ENCODE peak calls at places on chromosome 20, in five cellular contexts. One of them, this sample, is unnamed.

GRCh38 chr20:63172726-63173125 is 43.2 kb downstream of the YTHDF1 start:
- DNase-seq in omental fat pad: no peak
- DNase-seq in dorsolateral prefrontal cortex: no peak
- DNase-seq in epithelial cell of esophagus: no peak
- DNase-seq in progenitor cell of endocrine pancreas: no peak
- DNase-seq in this sample: no peak

GRCh38 chr20:62734881-62735280 is 26.2 kb downstream of the NTSR1 start:
- DNase-seq in omental fat pad: no peak
- DNase-seq in dorsolateral prefrontal cortex: no peak
- DNase-seq in epithelial cell of esophagus: no peak
- DNase-seq in progenitor cell of endocrine pancreas: no peak
- DNase-seq in this sample: no peak

GRCh38 chr20:20084296-20084752 is 32.0 kb downstream of the CFAP61 start:
- DNase-seq in omental fat pad: no peak
- DNase-seq in dorsolateral prefrontal cortex: no peak
- DNase-seq in epithelial cell of esophagus: no peak
- DNase-seq in progenitor cell of endocrine pancreas: no peak
- DNase-seq in this sample: no peak

GRCh38 chr20:37711001-37711400 is 17.2 kb downstream of the CTNNBL1 start:
- DNase-seq in omental fat pad: no peak
- DNase-seq in dorsolateral prefrontal cortex: no peak
- DNase-seq in epithelial cell of esophagus: peak; percentile 69
- DNase-seq in progenitor cell of endocrine pancreas: no peak
- DNase-seq in this sample: no peak

GRCh38 chr20:20362774-20363435 is 5.0 kb upstream of the INSM1 start:
- DNase-seq in omental fat pad: no peak
- DNase-seq in dorsolateral prefrontal cortex: peak; percentile 43
- DNase-seq in epithelial cell of esophagus: no peak
- DNase-seq in progenitor cell of endocrine pancreas: peak; percentile 22
- DNase-seq in this sample: no peak

GRCh38 chr20:60586417-60587105 is 628.3 kb downstream of the CDH26 start:
- DNase-seq in omental fat pad: no peak
- DNase-seq in dorsolateral prefrontal cortex: no peak
- DNase-seq in epithelial cell of esophagus: no peak
- DNase-seq in progenitor cell of endocrine pancreas: no peak
- DNase-seq in this sample: no peak

GRCh38 chr20:61117725-61118124 is 134.3 kb upstream of the CDH4 start:
- DNase-seq in omental fat pad: no peak
- DNase-seq in dorsolateral prefrontal cortex: no peak
- DNase-seq in epithelial cell of esophagus: peak; percentile 13
- DNase-seq in progenitor cell of endocrine pancreas: no peak
- DNase-seq in this sample: no peak

GRCh38 chr20:5918856-5919633 is 31.3 kb downstream of the TRMT6 start:
- DNase-seq in omental fat pad: no peak
- DNase-seq in dorsolateral prefrontal cortex: no peak
- DNase-seq in epithelial cell of esophagus: peak; percentile 87
- DNase-seq in progenitor cell of endocrine pancreas: no peak
- DNase-seq in this sample: no peak

GRCh38 chr20:50050214-50050613 is 62.7 kb downstream of the UBE2V1 start:
- DNase-seq in omental fat pad: no peak
- DNase-seq in dorsolateral prefrontal cortex: no peak
- DNase-seq in epithelial cell of esophagus: no peak
- DNase-seq in progenitor cell of endocrine pancreas: no peak
- DNase-seq in this sample: no peak

GRCh38 chr20:29874476-29875202 is 1382.8 kb upstream of the DEFB115 start:
- DNase-seq in omental fat pad: no peak
- DNase-seq in dorsolateral prefrontal cortex: no peak
- DNase-seq in epithelial cell of esophagus: no peak
- DNase-seq in progenitor cell of endocrine pancreas: no peak
- DNase-seq in this sample: no peak

GRCh38 chr20:58661298-58662141 is 10.4 kb downstream of the STX16 start:
- DNase-seq in omental fat pad: no peak
- DNase-seq in dorsolateral prefrontal cortex: no peak
- DNase-seq in epithelial cell of esophagus: no peak
- DNase-seq in progenitor cell of endocrine pancreas: no peak
- DNase-seq in this sample: no peak

GRCh38 chr20:37327748-37328147 is 18.2 kb upstream of the SRC start:
- DNase-seq in omental fat pad: peak; percentile 56
- DNase-seq in dorsolateral prefrontal cortex: no peak
- DNase-seq in epithelial cell of esophagus: no peak
- DNase-seq in progenitor cell of endocrine pancreas: no peak
- DNase-seq in this sample: peak; percentile 96

GRCh38 chr20:57801581-57801980 is 91.8 kb upstream of the PMEPA1 start:
- DNase-seq in omental fat pad: no peak
- DNase-seq in dorsolateral prefrontal cortex: no peak
- DNase-seq in epithelial cell of esophagus: no peak
- DNase-seq in progenitor cell of endocrine pancreas: no peak
- DNase-seq in this sample: no peak

GRCh38 chr20:36311854-36312723 is 6.0 kb downstream of the DLGAP4 start:
- DNase-seq in omental fat pad: no peak
- DNase-seq in dorsolateral prefrontal cortex: peak; percentile 9
- DNase-seq in epithelial cell of esophagus: no peak
- DNase-seq in progenitor cell of endocrine pancreas: peak; percentile 5
- DNase-seq in this sample: peak; percentile 42

GRCh38 chr20:34538671-34539123 is 19.8 kb upstream of the MAP1LC3A start:
- DNase-seq in omental fat pad: no peak
- DNase-seq in dorsolateral prefrontal cortex: peak; percentile 62
- DNase-seq in epithelial cell of esophagus: peak; percentile 63
- DNase-seq in progenitor cell of endocrine pancreas: peak; percentile 52
- DNase-seq in this sample: no peak

GRCh38 chr20:661474-662288 is 8.7 kb upstream of the SRXN1 start:
- DNase-seq in omental fat pad: no peak
- DNase-seq in dorsolateral prefrontal cortex: no peak
- DNase-seq in epithelial cell of esophagus: peak; percentile 64
- DNase-seq in progenitor cell of endocrine pancreas: no peak
- DNase-seq in this sample: no peak

GRCh38 chr20:23918101-23918862 is 38.7 kb upstream of the CST5 start:
- DNase-seq in omental fat pad: no peak
- DNase-seq in dorsolateral prefrontal cortex: no peak
- DNase-seq in epithelial cell of esophagus: no peak
- DNase-seq in progenitor cell of endocrine pancreas: no peak
- DNase-seq in this sample: no peak

GRCh38 chr20:25288291-25289181 is 40.7 kb downstream of the PYGB start:
- DNase-seq in omental fat pad: no peak
- DNase-seq in dorsolateral prefrontal cortex: no peak
- DNase-seq in epithelial cell of esophagus: no peak
- DNase-seq in progenitor cell of endocrine pancreas: no peak
- DNase-seq in this sample: peak; percentile 7

GRCh38 chr20:12682613-12683012 is 326.2 kb upstream of the SPTLC3 start:
- DNase-seq in omental fat pad: no peak
- DNase-seq in dorsolateral prefrontal cortex: no peak
- DNase-seq in epithelial cell of esophagus: no peak
- DNase-seq in progenitor cell of endocrine pancreas: no peak
- DNase-seq in this sample: no peak

GRCh38 chr20:62437430-62437829 is 10.1 kb upstream of the RBBP8NL start:
- DNase-seq in omental fat pad: no peak
- DNase-seq in dorsolateral prefrontal cortex: no peak
- DNase-seq in epithelial cell of esophagus: no peak
- DNase-seq in progenitor cell of endocrine pancreas: no peak
- DNase-seq in this sample: no peak

GRCh38 chr20:25277941-25278521 is 30.1 kb downstream of the PYGB start:
- DNase-seq in omental fat pad: no peak
- DNase-seq in dorsolateral prefrontal cortex: peak; percentile 19
- DNase-seq in epithelial cell of esophagus: no peak
- DNase-seq in progenitor cell of endocrine pancreas: no peak
- DNase-seq in this sample: peak; percentile 60

GRCh38 chr20:44021186-44021585 is 106.5 kb downstream of the TOX2 start:
- DNase-seq in omental fat pad: no peak
- DNase-seq in dorsolateral prefrontal cortex: no peak
- DNase-seq in epithelial cell of esophagus: no peak
- DNase-seq in progenitor cell of endocrine pancreas: no peak
- DNase-seq in this sample: no peak

GRCh38 chr20:13771853-13772453 is 12.8 kb downstream of the ESF1 start:
- DNase-seq in omental fat pad: no peak
- DNase-seq in dorsolateral prefrontal cortex: no peak
- DNase-seq in epithelial cell of esophagus: peak; percentile 25
- DNase-seq in progenitor cell of endocrine pancreas: no peak
- DNase-seq in this sample: no peak

GRCh38 chr20:11810316-11811130 is 107.2 kb upstream of the BTBD3 start:
- DNase-seq in omental fat pad: no peak
- DNase-seq in dorsolateral prefrontal cortex: no peak
- DNase-seq in epithelial cell of esophagus: peak; percentile 66
- DNase-seq in progenitor cell of endocrine pancreas: no peak
- DNase-seq in this sample: no peak

GRCh38 chr20:142290-142689 is at the start of gene DEFB126:
- DNase-seq in omental fat pad: no peak
- DNase-seq in dorsolateral prefrontal cortex: no peak
- DNase-seq in epithelial cell of esophagus: no peak
- DNase-seq in progenitor cell of endocrine pancreas: no peak
- DNase-seq in this sample: no peak

GRCh38 chr20:32036716-32037355 is 15.2 kb upstream of the HCK start:
- DNase-seq in omental fat pad: no peak
- DNase-seq in dorsolateral prefrontal cortex: no peak
- DNase-seq in epithelial cell of esophagus: no peak
- DNase-seq in progenitor cell of endocrine pancreas: no peak
- DNase-seq in this sample: no peak

GRCh38 chr20:45372646-45373352 is 5.3 kb downstream of the TP53TG5 start:
- DNase-seq in omental fat pad: no peak
- DNase-seq in dorsolateral prefrontal cortex: peak; percentile 67
- DNase-seq in epithelial cell of esophagus: peak; percentile 14
- DNase-seq in progenitor cell of endocrine pancreas: no peak
- DNase-seq in this sample: peak; percentile 83

GRCh38 chr20:33392016-33392415 is 9.3 kb downstream of the CDK5RAP1 start:
- DNase-seq in omental fat pad: no peak
- DNase-seq in dorsolateral prefrontal cortex: no peak
- DNase-seq in epithelial cell of esophagus: no peak
- DNase-seq in progenitor cell of endocrine pancreas: no peak
- DNase-seq in this sample: no peak

GRCh38 chr20:51529758-51530157 is 12.8 kb downstream of the NFATC2 start:
- DNase-seq in omental fat pad: no peak
- DNase-seq in dorsolateral prefrontal cortex: no peak
- DNase-seq in epithelial cell of esophagus: no peak
- DNase-seq in progenitor cell of endocrine pancreas: no peak
- DNase-seq in this sample: no peak

GRCh38 chr20:62496525-62497218 is 20.9 kb upstream of the GATA5 start:
- DNase-seq in omental fat pad: no peak
- DNase-seq in dorsolateral prefrontal cortex: no peak
- DNase-seq in epithelial cell of esophagus: peak; percentile 15
- DNase-seq in progenitor cell of endocrine pancreas: peak; percentile 54
- DNase-seq in this sample: no peak

GRCh38 chr20:49905415-49906091 is 9.8 kb downstream of the SPATA2 start:
- DNase-seq in omental fat pad: no peak
- DNase-seq in dorsolateral prefrontal cortex: peak; percentile 24
- DNase-seq in epithelial cell of esophagus: no peak
- DNase-seq in progenitor cell of endocrine pancreas: no peak
- DNase-seq in this sample: no peak

GRCh38 chr20:6164421-6165341 is 41.9 kb upstream of the FERMT1 start:
- DNase-seq in omental fat pad: no peak
- DNase-seq in dorsolateral prefrontal cortex: no peak
- DNase-seq in epithelial cell of esophagus: peak; percentile 24
- DNase-seq in progenitor cell of endocrine pancreas: no peak
- DNase-seq in this sample: no peak

GRCh38 chr20:43334080-43334479 is 123.6 kb upstream of the SRSF6 start:
- DNase-seq in omental fat pad: no peak
- DNase-seq in dorsolateral prefrontal cortex: no peak
- DNase-seq in epithelial cell of esophagus: no peak
- DNase-seq in progenitor cell of endocrine pancreas: no peak
- DNase-seq in this sample: no peak

GRCh38 chr20:38726849-38727601 is 2.7 kb downstream of the SLC32A1 start:
- DNase-seq in omental fat pad: no peak
- DNase-seq in dorsolateral prefrontal cortex: no peak
- DNase-seq in epithelial cell of esophagus: no peak
- DNase-seq in progenitor cell of endocrine pancreas: peak; percentile 45
- DNase-seq in this sample: no peak
- TF ChIP-seq CTCF in omental fat pad: no peak
- TF ChIP-seq CTCF in dorsolateral prefrontal cortex: no peak
- TF ChIP-seq CTCF in epithelial cell of esophagus: no peak
- TF ChIP-seq CTCF in progenitor cell of endocrine pancreas: peak; percentile 52
- TF ChIP-seq CTCF in this sample: no peak

DNA sequence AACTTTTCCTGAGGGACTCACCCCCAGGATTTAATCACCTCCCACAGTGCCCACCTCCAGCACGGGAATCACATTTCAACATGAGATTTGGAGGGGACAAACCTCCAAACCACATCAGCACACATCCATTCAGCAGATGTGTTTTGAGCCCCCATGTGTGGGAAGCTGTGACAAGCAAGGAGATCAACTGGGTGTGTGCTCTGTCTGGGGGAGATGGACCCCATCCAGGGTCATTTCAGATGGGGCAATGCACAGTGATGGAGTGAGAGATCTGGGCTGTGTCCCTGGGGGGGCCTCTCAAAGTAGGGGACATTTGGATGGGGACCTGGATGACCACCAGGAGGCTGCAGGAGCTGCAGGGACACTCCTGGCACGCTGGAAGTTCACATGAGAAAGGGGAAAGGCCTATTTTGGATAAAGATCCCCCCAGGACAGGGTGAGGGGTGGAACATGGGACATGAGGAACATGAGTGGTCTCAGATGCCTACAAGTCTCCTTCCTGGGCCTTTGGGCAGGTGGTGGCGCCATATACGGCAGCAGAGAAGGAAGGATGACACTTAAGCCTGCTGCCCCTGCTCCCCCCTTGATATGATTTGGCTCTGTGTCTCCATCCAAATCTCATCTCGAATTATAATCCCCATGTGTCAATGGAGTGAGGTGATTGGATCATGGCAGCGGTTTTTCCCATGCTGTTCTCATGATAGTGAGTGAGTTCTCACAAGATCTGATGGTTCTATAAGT is 49.6 kb downstream of the SLC2A10 start:
- DNase-seq in omental fat pad: no peak
- DNase-seq in dorsolateral prefrontal cortex: no peak
- DNase-seq in epithelial cell of esophagus: no peak
- DNase-seq in progenitor cell of endocrine pancreas: no peak
- DNase-seq in this sample: no peak
- TF ChIP-seq CTCF in omental fat pad: no peak
- TF ChIP-seq CTCF in dorsolateral prefrontal cortex: no peak
- TF ChIP-seq CTCF in epithelial cell of esophagus: no peak
- TF ChIP-seq CTCF in progenitor cell of endocrine pancreas: no peak
- TF ChIP-seq CTCF in this sample: no peak

GRCh38 chr20:40251284-40251932 is 437.6 kb downstream of the MAFB start:
- DNase-seq in omental fat pad: no peak
- DNase-seq in dorsolateral prefrontal cortex: no peak
- DNase-seq in epithelial cell of esophagus: peak; percentile 74
- DNase-seq in progenitor cell of endocrine pancreas: no peak
- DNase-seq in this sample: no peak
- TF ChIP-seq CTCF in omental fat pad: no peak
- TF ChIP-seq CTCF in dorsolateral prefrontal cortex: no peak
- TF ChIP-seq CTCF in epithelial cell of esophagus: peak; percentile 86
- TF ChIP-seq CTCF in progenitor cell of endocrine pancreas: peak; percentile 35
- TF ChIP-seq CTCF in this sample: no peak

GRCh38 chr20:4233520-4233919 is 218.2 kb upstream of the RNF24 start:
- DNase-seq in omental fat pad: no peak
- DNase-seq in dorsolateral prefrontal cortex: no peak
- DNase-seq in epithelial cell of esophagus: no peak
- DNase-seq in progenitor cell of endocrine pancreas: no peak
- DNase-seq in this sample: no peak
- TF ChIP-seq CTCF in omental fat pad: no peak
- TF ChIP-seq CTCF in dorsolateral prefrontal cortex: no peak
- TF ChIP-seq CTCF in epithelial cell of esophagus: no peak
- TF ChIP-seq CTCF in progenitor cell of endocrine pancreas: no peak
- TF ChIP-seq CTCF in this sample: no peak

GRCh38 chr20:10249048-10249770 is 30.6 kb downstream of the SNAP25 start:
- DNase-seq in omental fat pad: no peak
- DNase-seq in dorsolateral prefrontal cortex: no peak
- DNase-seq in epithelial cell of esophagus: peak; percentile 8
- DNase-seq in progenitor cell of endocrine pancreas: no peak
- DNase-seq in this sample: no peak
- TF ChIP-seq CTCF in omental fat pad: no peak
- TF ChIP-seq CTCF in dorsolateral prefrontal cortex: no peak
- TF ChIP-seq CTCF in epithelial cell of esophagus: no peak
- TF ChIP-seq CTCF in progenitor cell of endocrine pancreas: no peak
- TF ChIP-seq CTCF in this sample: no peak

This sample was measured in ascending aorta.